ENCODE peak calls at places on chromosomes 7 and 10, in six cellular contexts. R is NCI-H446, A is HFFc6, D is HFF-Myc, O is heart left ventricle, S is fibroblast of mammary gland. X is an unnamed sample.

GRCh38 chr7:127997226-127997922 is 33.9 kb downstream of the LRRC4 start:
- DNase-seq in R (no peak), A (no peak), D (no peak), O (no peak), S (no peak), X (no peak)

GRCh38 chr10:43689618-43689954 is 40.9 kb upstream of the ZNF32 start:
- DNase-seq in R (no peak), A (no peak), D (no peak), O (peak; percentile 84), S (peak; percentile 42), X (no peak)

GRCh38 chr7:83130623-83131545 is 31.8 kb downstream of the PCLO start:
- DNase-seq in R (no peak), A (no peak), D (no peak), O (no peak), S (no peak), X (no peak)

GRCh38 chr7:73831656-73832579 is 1.1 kb downstream of the CLDN4 start:
- DNase-seq in R (no peak), A (no peak), D (no peak), O (no peak), S (no peak), X (no peak)

GRCh38 chr10:129631011-129631410 is 164.0 kb downstream of the MGMT start:
- DNase-seq in R (no peak), A (no peak), D (no peak), O (no peak), S (no peak), X (no peak)

GRCh38 chr7:79820387-79820786 is 314.2 kb upstream of the GNAI1 start:
- DNase-seq in R (peak; percentile 69), A (peak; percentile 26), D (peak; percentile 19), O (peak; percentile 54), S (peak; percentile 53), X (no peak)

GRCh38 chr7:145184956-145185355 is 349.1 kb upstream of the TPK1 start:
- DNase-seq in R (no peak), A (no peak), D (no peak), O (no peak), S (no peak), X (no peak)

GRCh38 chr7:130296221-130296951 is 3.4 kb downstream of the CPA4 start:
- DNase-seq in R (no peak), A (peak; percentile 23), D (no peak), O (no peak), S (no peak), X (no peak)

GRCh38 chr10:26779176-26779860 is 81.4 kb downstream of the ABI1 start:
- DNase-seq in R (no peak), A (no peak), D (no peak), O (no peak), S (no peak), X (no peak)

GRCh38 chr10:36462194-36462593 is 663.2 kb upstream of the ANKRD30A start:
- DNase-seq in R (no peak), A (no peak), D (no peak), O (no peak), S (peak; percentile 78), X (no peak)

GRCh38 chr7:141128506-141128905 is 54.6 kb downstream of the TMEM178B start:
- DNase-seq in R (no peak), A (no peak), D (no peak), O (no peak), S (no peak), X (no peak)

GRCh38 chr10:97718659-97719142 is 5.2 kb downstream of the MARVELD1 start:
- DNase-seq in R (no peak), A (no peak), D (no peak), O (no peak), S (peak; percentile 56), X (no peak)

GRCh38 chr10:58698777-58699356 is 186.2 kb downstream of the BICC1 start:
- DNase-seq in R (no peak), A (no peak), D (no peak), O (no peak), S (peak; percentile 65), X (no peak)

GRCh38 chr7:120805636-120806388 is 52.1 kb downstream of the TSPAN12 start:
- DNase-seq in R (peak; percentile 86), A (peak; percentile 38), D (peak; percentile 47), O (peak; percentile 30), S (peak; percentile 67), X (no peak)